ENCODE peak calls at places on chromosomes 3 and 15, in nine cellular contexts. One of them, this sample, is unnamed. For H3K9me3, the result is how much of the 10 kb centered on the place peaks cover.

GRCh38 chr3:169836942-169837275 is 24.2 kb upstream of the LRRC34 start:
- DNase-seq in fibroblast of lung: no peak
- DNase-seq in lower lobe of right lung: no peak
- DNase-seq in CD8-positive, alpha-beta T cell: no peak
- DNase-seq in heart left ventricle: no peak
- DNase-seq in left lung: no peak
- DNase-seq in adrenal gland: no peak
- DNase-seq in tibial artery: no peak
- DNase-seq in IMR-90: no peak
- DNase-seq in this sample: no peak

GRCh38 chr3:89049119-89049518 is 58.3 kb upstream of the EPHA3 start:
- DNase-seq in fibroblast of lung: no peak
- DNase-seq in lower lobe of right lung: no peak
- DNase-seq in CD8-positive, alpha-beta T cell: no peak
- DNase-seq in heart left ventricle: no peak
- DNase-seq in left lung: no peak
- DNase-seq in adrenal gland: no peak
- DNase-seq in tibial artery: no peak
- DNase-seq in IMR-90: peak
- DNase-seq in this sample: no peak

GRCh38 chr15:32677238-32677750 is 35.8 kb downstream of the SCG5 start:
- DNase-seq in fibroblast of lung: no peak
- DNase-seq in lower lobe of right lung: no peak
- DNase-seq in CD8-positive, alpha-beta T cell: no peak
- DNase-seq in heart left ventricle: no peak
- DNase-seq in left lung: no peak
- DNase-seq in adrenal gland: no peak
- DNase-seq in tibial artery: no peak
- DNase-seq in IMR-90: no peak
- DNase-seq in this sample: no peak

GRCh38 chr3:131540143-131540542 is 37.4 kb upstream of the MRPL3 start:
- DNase-seq in fibroblast of lung: no peak
- DNase-seq in lower lobe of right lung: no peak
- DNase-seq in CD8-positive, alpha-beta T cell: no peak
- DNase-seq in heart left ventricle: no peak
- DNase-seq in left lung: no peak
- DNase-seq in adrenal gland: no peak
- DNase-seq in tibial artery: no peak
- DNase-seq in IMR-90: no peak
- DNase-seq in this sample: no peak

GRCh38 chr3:32832193-32832592 is 14.4 kb downstream of the TRIM71 start:
- DNase-seq in fibroblast of lung: no peak
- DNase-seq in lower lobe of right lung: no peak
- DNase-seq in CD8-positive, alpha-beta T cell: no peak
- DNase-seq in heart left ventricle: no peak
- DNase-seq in left lung: no peak
- DNase-seq in adrenal gland: no peak
- DNase-seq in tibial artery: no peak
- DNase-seq in IMR-90: no peak
- DNase-seq in this sample: no peak

GRCh38 chr3:187567741-187568140 is 102.5 kb downstream of the SST start:
- DNase-seq in fibroblast of lung: no peak
- DNase-seq in lower lobe of right lung: no peak
- DNase-seq in CD8-positive, alpha-beta T cell: no peak
- DNase-seq in heart left ventricle: no peak
- DNase-seq in left lung: no peak
- DNase-seq in adrenal gland: no peak
- DNase-seq in tibial artery: no peak
- DNase-seq in IMR-90: peak
- DNase-seq in this sample: no peak

GRCh38 chr3:27022096-27022761 is 347.0 kb downstream of the NEK10 start:
- DNase-seq in fibroblast of lung: no peak
- DNase-seq in lower lobe of right lung: no peak
- DNase-seq in CD8-positive, alpha-beta T cell: no peak
- DNase-seq in heart left ventricle: no peak
- DNase-seq in left lung: no peak
- DNase-seq in adrenal gland: no peak
- DNase-seq in tibial artery: no peak
- DNase-seq in IMR-90: no peak
- DNase-seq in this sample: no peak

GRCh38 chr15:64845183-64845611 is 3.5 kb downstream of the PLEKHO2 start:
- DNase-seq in fibroblast of lung: peak
- DNase-seq in lower lobe of right lung: no peak
- DNase-seq in CD8-positive, alpha-beta T cell: no peak
- DNase-seq in heart left ventricle: peak
- DNase-seq in left lung: peak
- DNase-seq in adrenal gland: peak
- DNase-seq in tibial artery: peak
- DNase-seq in IMR-90: no peak
- DNase-seq in this sample: no peak

GRCh38 chr3:74590620-74591262 is 23.7 kb downstream of the CNTN3 start:
- DNase-seq in fibroblast of lung: no peak
- DNase-seq in lower lobe of right lung: no peak
- DNase-seq in CD8-positive, alpha-beta T cell: no peak
- DNase-seq in heart left ventricle: no peak
- DNase-seq in left lung: no peak
- DNase-seq in adrenal gland: no peak
- DNase-seq in tibial artery: no peak
- DNase-seq in IMR-90: no peak
- DNase-seq in this sample: no peak

GRCh38 chr15:44882499-44882968 is 74.0 kb upstream of the TERB2 start:
- DNase-seq in fibroblast of lung: no peak
- DNase-seq in lower lobe of right lung: no peak
- DNase-seq in CD8-positive, alpha-beta T cell: no peak
- DNase-seq in heart left ventricle: no peak
- DNase-seq in left lung: no peak
- DNase-seq in adrenal gland: no peak
- DNase-seq in tibial artery: no peak
- DNase-seq in IMR-90: no peak
- DNase-seq in this sample: no peak

GRCh38 chr3:149717391-149718056 is 34.8 kb downstream of the COMMD2 start:
- DNase-seq in fibroblast of lung: peak
- DNase-seq in lower lobe of right lung: no peak
- DNase-seq in CD8-positive, alpha-beta T cell: no peak
- DNase-seq in heart left ventricle: peak
- DNase-seq in left lung: no peak
- DNase-seq in adrenal gland: peak
- DNase-seq in tibial artery: peak
- DNase-seq in IMR-90: peak
- DNase-seq in this sample: no peak

GRCh38 chr15:39397883-39398282 is 183.0 kb upstream of the THBS1 start:
- DNase-seq in fibroblast of lung: no peak
- DNase-seq in lower lobe of right lung: no peak
- DNase-seq in CD8-positive, alpha-beta T cell: no peak
- DNase-seq in heart left ventricle: no peak
- DNase-seq in left lung: no peak
- DNase-seq in adrenal gland: no peak
- DNase-seq in tibial artery: no peak
- DNase-seq in IMR-90: no peak
- DNase-seq in this sample: no peak

GRCh38 chr15:31573759-31574158 is 247.1 kb downstream of the KLF13 start:
- DNase-seq in fibroblast of lung: no peak
- DNase-seq in lower lobe of right lung: no peak
- DNase-seq in CD8-positive, alpha-beta T cell: no peak
- DNase-seq in heart left ventricle: no peak
- DNase-seq in left lung: no peak
- DNase-seq in adrenal gland: no peak
- DNase-seq in tibial artery: no peak
- DNase-seq in IMR-90: no peak
- DNase-seq in this sample: no peak

GRCh38 chr3:195025056-195025880 is 245.7 kb downstream of the XXYLT1 start:
- DNase-seq in fibroblast of lung: no peak
- DNase-seq in lower lobe of right lung: no peak
- DNase-seq in CD8-positive, alpha-beta T cell: no peak
- DNase-seq in heart left ventricle: no peak
- DNase-seq in left lung: no peak
- DNase-seq in adrenal gland: no peak
- DNase-seq in tibial artery: no peak
- DNase-seq in IMR-90: no peak
- DNase-seq in this sample: peak

GRCh38 chr15:86620113-86620512 is 540.4 kb downstream of the AGBL1 start:
- DNase-seq in fibroblast of lung: no peak
- DNase-seq in lower lobe of right lung: no peak
- DNase-seq in CD8-positive, alpha-beta T cell: no peak
- DNase-seq in heart left ventricle: no peak
- DNase-seq in left lung: no peak
- DNase-seq in adrenal gland: no peak
- DNase-seq in tibial artery: no peak
- DNase-seq in IMR-90: no peak
- DNase-seq in this sample: no peak

GRCh38 chr15:90681480-90681879 is 35.7 kb upstream of the BLM start:
- DNase-seq in fibroblast of lung: peak
- DNase-seq in lower lobe of right lung: no peak
- DNase-seq in CD8-positive, alpha-beta T cell: no peak
- DNase-seq in heart left ventricle: no peak
- DNase-seq in left lung: no peak
- DNase-seq in adrenal gland: no peak
- DNase-seq in tibial artery: peak
- DNase-seq in IMR-90: peak
- DNase-seq in this sample: no peak

GRCh38 chr3:30193625-30194044 is 412.8 kb upstream of the TGFBR2 start:
- DNase-seq in fibroblast of lung: no peak
- DNase-seq in lower lobe of right lung: no peak
- DNase-seq in CD8-positive, alpha-beta T cell: no peak
- DNase-seq in heart left ventricle: no peak
- DNase-seq in left lung: no peak
- DNase-seq in adrenal gland: no peak
- DNase-seq in tibial artery: no peak
- DNase-seq in IMR-90: no peak
- DNase-seq in this sample: no peak

GRCh38 chr3:22887664-22888291 is 315.3 kb upstream of the UBE2E2 start:
- DNase-seq in fibroblast of lung: peak
- DNase-seq in lower lobe of right lung: no peak
- DNase-seq in CD8-positive, alpha-beta T cell: no peak
- DNase-seq in heart left ventricle: no peak
- DNase-seq in left lung: no peak
- DNase-seq in adrenal gland: peak
- DNase-seq in tibial artery: no peak
- DNase-seq in IMR-90: peak
- DNase-seq in this sample: no peak

DNA sequence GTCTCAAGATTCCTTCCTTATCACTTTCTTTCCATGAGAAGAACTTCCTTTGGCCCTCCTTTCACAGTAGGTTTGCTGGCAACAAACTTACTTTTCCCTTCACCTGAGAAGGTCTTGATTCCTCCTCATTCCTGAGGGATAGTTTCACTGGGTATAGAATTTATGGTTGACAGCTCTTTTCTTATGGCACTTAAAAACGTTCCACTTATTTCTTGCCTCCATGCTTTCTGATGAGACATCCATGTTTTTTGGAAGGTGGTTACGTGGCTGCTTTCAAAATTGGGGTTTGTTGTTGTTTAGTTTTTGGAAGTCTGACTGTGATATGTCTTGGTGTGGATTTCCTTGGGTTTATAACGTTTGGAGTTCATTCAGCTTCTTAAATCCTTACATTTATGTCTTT is 8.2 kb upstream of the PLXNA1 start:
- DNase-seq in fibroblast of lung: no peak
- DNase-seq in lower lobe of right lung: no peak
- DNase-seq in CD8-positive, alpha-beta T cell: no peak
- DNase-seq in heart left ventricle: no peak
- DNase-seq in left lung: no peak
- DNase-seq in adrenal gland: no peak
- DNase-seq in tibial artery: no peak
- DNase-seq in IMR-90: no peak
- DNase-seq in this sample: no peak
- TF ChIP-seq CTCF in fibroblast of lung: no peak
- TF ChIP-seq CTCF in lower lobe of right lung: no peak
- TF ChIP-seq CTCF in CD8-positive, alpha-beta T cell: no peak
- TF ChIP-seq CTCF in heart left ventricle: no peak
- TF ChIP-seq CTCF in left lung: no peak
- TF ChIP-seq CTCF in adrenal gland: no peak
- TF ChIP-seq CTCF in tibial artery: no peak
- TF ChIP-seq CTCF in IMR-90: no peak
- TF ChIP-seq CTCF in this sample: no peak

GRCh38 chr3:153210660-153211059 is 48.6 kb downstream of the RAP2B start:
- DNase-seq in fibroblast of lung: no peak
- DNase-seq in lower lobe of right lung: no peak
- DNase-seq in CD8-positive, alpha-beta T cell: no peak
- DNase-seq in heart left ventricle: no peak
- DNase-seq in left lung: no peak
- DNase-seq in adrenal gland: no peak
- DNase-seq in tibial artery: no peak
- DNase-seq in IMR-90: no peak
- DNase-seq in this sample: no peak

GRCh38 chr3:153215971-153216370 is 53.9 kb downstream of the RAP2B start:
- DNase-seq in fibroblast of lung: peak
- DNase-seq in lower lobe of right lung: no peak
- DNase-seq in CD8-positive, alpha-beta T cell: no peak
- DNase-seq in heart left ventricle: no peak
- DNase-seq in left lung: no peak
- DNase-seq in adrenal gland: no peak
- DNase-seq in tibial artery: no peak
- DNase-seq in IMR-90: no peak
- DNase-seq in this sample: no peak

GRCh38 chr3:153215497-153215896 is 53.5 kb downstream of the RAP2B start:
- DNase-seq in fibroblast of lung: no peak
- DNase-seq in lower lobe of right lung: no peak
- DNase-seq in CD8-positive, alpha-beta T cell: no peak
- DNase-seq in heart left ventricle: no peak
- DNase-seq in left lung: no peak
- DNase-seq in adrenal gland: no peak
- DNase-seq in tibial artery: no peak
- DNase-seq in IMR-90: no peak
- DNase-seq in this sample: no peak

GRCh38 chr3:153209596-153209995 is 47.6 kb downstream of the RAP2B start:
- DNase-seq in fibroblast of lung: peak
- DNase-seq in lower lobe of right lung: peak
- DNase-seq in CD8-positive, alpha-beta T cell: no peak
- DNase-seq in heart left ventricle: peak
- DNase-seq in left lung: peak
- DNase-seq in adrenal gland: peak
- DNase-seq in tibial artery: peak
- DNase-seq in IMR-90: peak
- DNase-seq in this sample: peak

GRCh38 chr3:153210116-153210515 is 48.1 kb downstream of the RAP2B start:
- DNase-seq in fibroblast of lung: peak
- DNase-seq in lower lobe of right lung: no peak
- DNase-seq in CD8-positive, alpha-beta T cell: peak
- DNase-seq in heart left ventricle: no peak
- DNase-seq in left lung: no peak
- DNase-seq in adrenal gland: no peak
- DNase-seq in tibial artery: no peak
- DNase-seq in IMR-90: peak
- DNase-seq in this sample: no peak
- H3K9me3 ChIP-seq in fibroblast of lung: under half
- H3K9me3 ChIP-seq in lower lobe of right lung: under half
- H3K9me3 ChIP-seq in CD8-positive, alpha-beta T cell: under half
- H3K9me3 ChIP-seq in heart left ventricle: under half
- H3K9me3 ChIP-seq in left lung: under half
- H3K9me3 ChIP-seq in adrenal gland: under half
- H3K9me3 ChIP-seq in tibial artery: under half
- H3K9me3 ChIP-seq in IMR-90: under half
- H3K9me3 ChIP-seq in this sample: under half

GRCh38 chr15:95394186-95395067 is 936.1 kb upstream of the NR2F2 start:
- DNase-seq in fibroblast of lung: peak
- DNase-seq in lower lobe of right lung: no peak
- DNase-seq in CD8-positive, alpha-beta T cell: no peak
- DNase-seq in heart left ventricle: no peak
- DNase-seq in left lung: no peak
- DNase-seq in adrenal gland: no peak
- DNase-seq in tibial artery: no peak
- DNase-seq in IMR-90: peak
- DNase-seq in this sample: no peak
- H3K4me3 ChIP-seq in fibroblast of lung: no peak
- H3K4me3 ChIP-seq in lower lobe of right lung: no peak
- H3K4me3 ChIP-seq in CD8-positive, alpha-beta T cell: no peak
- H3K4me3 ChIP-seq in heart left ventricle: no peak
- H3K4me3 ChIP-seq in left lung: no peak
- H3K4me3 ChIP-seq in adrenal gland: no peak
- H3K4me3 ChIP-seq in tibial artery: peak
- H3K4me3 ChIP-seq in IMR-90: no peak
- H3K4me3 ChIP-seq in this sample: no peak

GRCh38 chr3:56260262-56260661 is 208.0 kb downstream of the ERC2 start:
- DNase-seq in fibroblast of lung: no peak
- DNase-seq in lower lobe of right lung: no peak
- DNase-seq in CD8-positive, alpha-beta T cell: no peak
- DNase-seq in heart left ventricle: no peak
- DNase-seq in left lung: no peak
- DNase-seq in adrenal gland: no peak
- DNase-seq in tibial artery: no peak
- DNase-seq in IMR-90: no peak
- DNase-seq in this sample: no peak
- TF ChIP-seq CTCF in fibroblast of lung: no peak
- TF ChIP-seq CTCF in lower lobe of right lung: no peak
- TF ChIP-seq CTCF in CD8-positive, alpha-beta T cell: no peak
- TF ChIP-seq CTCF in heart left ventricle: no peak
- TF ChIP-seq CTCF in left lung: no peak
- TF ChIP-seq CTCF in adrenal gland: no peak
- TF ChIP-seq CTCF in tibial artery: no peak
- TF ChIP-seq CTCF in IMR-90: no peak
- TF ChIP-seq CTCF in this sample: no peak

This sample was measured in RWPE2.